ENCODE peak calls at places on chromosomes 16 and 17, in four cellular contexts. One of them, this sample, is unnamed. For H3K4me1, the result is how much of the 10 kb centered on the place peaks cover.

GRCh38 chr16:86569843-86570447 is 3.3 kb downstream of the FOXC2 start:
- DNase-seq in ascending aorta: no peak
- DNase-seq in A549: no peak
- DNase-seq in ovary: no peak
- DNase-seq in this sample: no peak

GRCh38 chr17:4465786-4466185 is 32.0 kb downstream of the SPNS3 start:
- DNase-seq in ovary: no peak
- DNase-seq in ascending aorta: no peak
- DNase-seq in A549: no peak
- DNase-seq in this sample: no peak

GRCh38 chr17:151886-152859 is 14.8 kb downstream of the SCGB1C2 start:
- DNase-seq in A549: peak
- DNase-seq in ascending aorta: no peak
- DNase-seq in ovary: peak
- DNase-seq in this sample: no peak

GRCh38 chr17:82328141-82328993 is 5.2 kb downstream of the SECTM1 start:
- DNase-seq in ovary: no peak
- DNase-seq in A549: peak
- DNase-seq in ascending aorta: no peak
- DNase-seq in this sample: no peak

GRCh38 chr17:3916013-3916696 is at the start of gene P2RX1:
- DNase-seq in A549: no peak
- DNase-seq in ovary: no peak
- DNase-seq in ascending aorta: no peak
- DNase-seq in this sample: no peak

GRCh38 chr16:53821957-53822625 is 118.1 kb downstream of the FTO start:
- DNase-seq in ovary: no peak
- DNase-seq in ascending aorta: no peak
- DNase-seq in A549: peak
- DNase-seq in this sample: peak

GRCh38 chr16:46688657-46689491 is at the start of gene VPS35:
- DNase-seq in A549: peak
- DNase-seq in ascending aorta: peak
- DNase-seq in ovary: peak
- DNase-seq in this sample: peak

GRCh38 chr17:69286257-69286656 is 40.7 kb downstream of the ABCA5 start:
- DNase-seq in A549: no peak
- DNase-seq in ascending aorta: no peak
- DNase-seq in ovary: no peak
- DNase-seq in this sample: no peak

GRCh38 chr17:38464723-38465419 is 36.6 kb downstream of the ARHGAP23 start:
- DNase-seq in ovary: peak
- DNase-seq in ascending aorta: peak
- DNase-seq in A549: peak
- DNase-seq in this sample: no peak

GRCh38 chr17:73011016-73011486 is 81.4 kb downstream of the SLC39A11 start:
- DNase-seq in ovary: no peak
- DNase-seq in A549: no peak
- DNase-seq in ascending aorta: no peak
- DNase-seq in this sample: no peak

GRCh38 chr17:65365209-65365608 is 196.2 kb downstream of the AXIN2 start:
- DNase-seq in A549: no peak
- DNase-seq in ascending aorta: no peak
- DNase-seq in ovary: no peak
- DNase-seq in this sample: no peak

GRCh38 chr17:76452646-76453430 is at the start of gene UBE2O:
- DNase-seq in ovary: peak
- DNase-seq in A549: peak
- DNase-seq in ascending aorta: peak
- DNase-seq in this sample: peak

GRCh38 chr16:10930755-10931093 is 11.5 kb downstream of the DEXI start:
- DNase-seq in ovary: no peak
- DNase-seq in A549: no peak
- DNase-seq in ascending aorta: no peak
- DNase-seq in this sample: no peak

GRCh38 chr16:84810518-84811273 is 9.1 kb upstream of the CRISPLD2 start:
- DNase-seq in ovary: peak
- DNase-seq in ascending aorta: no peak
- DNase-seq in A549: no peak
- DNase-seq in this sample: no peak

GRCh38 chr17:9329251-9329921 is 246.2 kb downstream of the STX8 start:
- DNase-seq in ovary: no peak
- DNase-seq in ascending aorta: no peak
- DNase-seq in A549: no peak
- DNase-seq in this sample: no peak

GRCh38 chr17:9322298-9322697 is 253.3 kb downstream of the STX8 start:
- DNase-seq in ascending aorta: no peak
- DNase-seq in A549: no peak
- DNase-seq in ovary: no peak
- DNase-seq in this sample: no peak

GRCh38 chr17:9321862-9322261 is 253.8 kb downstream of the STX8 start:
- DNase-seq in A549: no peak
- DNase-seq in ovary: no peak
- DNase-seq in ascending aorta: no peak
- DNase-seq in this sample: no peak

GRCh38 chr17:9330140-9330902 is 245.3 kb downstream of the STX8 start:
- DNase-seq in ascending aorta: no peak
- DNase-seq in A549: no peak
- DNase-seq in ovary: no peak
- DNase-seq in this sample: no peak

GRCh38 chr17:9324864-9325263 is 250.8 kb downstream of the STX8 start:
- DNase-seq in ovary: no peak
- DNase-seq in A549: peak
- DNase-seq in ascending aorta: no peak
- DNase-seq in this sample: no peak
- TF ChIP-seq CTCF in ovary: no peak
- TF ChIP-seq CTCF in A549: no peak
- TF ChIP-seq CTCF in ascending aorta: no peak
- TF ChIP-seq CTCF in this sample: no peak

GRCh38 chr17:36133629-36134259 is 30.1 kb downstream of the CCL4 start:
- DNase-seq in ascending aorta: no peak
- DNase-seq in ovary: no peak
- DNase-seq in A549: peak
- DNase-seq in this sample: peak
- H3K4me1 ChIP-seq in ascending aorta: under half
- H3K4me1 ChIP-seq in ovary: under half
- H3K4me1 ChIP-seq in A549: under half
- H3K4me1 ChIP-seq in this sample: under half

DNA sequence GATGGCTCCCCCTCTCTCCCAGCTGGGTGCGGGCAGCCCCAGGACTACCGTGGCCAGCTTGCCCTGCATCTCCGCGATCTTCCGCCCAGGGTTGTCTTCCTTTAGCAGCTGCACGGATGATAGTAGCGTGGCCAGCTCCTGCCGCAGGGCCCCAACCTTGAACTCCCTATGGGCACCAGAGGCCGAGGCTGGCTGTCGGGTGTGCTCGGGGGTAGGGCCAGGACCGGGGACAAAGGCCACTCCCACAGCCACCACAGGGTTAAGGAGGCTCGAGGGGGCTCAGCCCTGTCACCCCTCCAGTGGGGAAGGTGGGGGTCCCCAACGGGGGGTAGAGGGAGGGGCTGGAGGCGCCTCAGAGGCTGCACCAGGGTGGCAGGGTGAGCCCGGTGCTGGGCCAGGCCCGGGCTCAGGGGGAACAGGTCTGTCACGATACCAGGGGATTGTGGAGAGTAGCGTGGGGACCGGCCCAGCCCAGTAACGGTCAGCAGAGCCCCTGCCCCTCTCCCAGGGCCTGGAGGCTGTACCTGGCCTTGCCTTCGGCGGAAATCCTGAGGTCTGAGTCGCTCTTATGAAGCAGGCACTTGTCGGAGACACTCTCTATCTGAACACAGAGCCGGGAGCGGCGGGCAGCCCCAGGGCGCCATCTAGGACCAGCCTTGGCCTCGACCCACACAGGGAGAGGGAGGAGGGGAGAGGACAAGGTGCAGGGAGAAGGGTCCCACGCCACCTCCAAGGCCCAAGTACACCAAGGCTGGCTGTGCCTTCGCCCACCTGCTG is 5.2 kb downstream of the PERCC1 start:
- DNase-seq in A549: no peak
- DNase-seq in ascending aorta: no peak
- DNase-seq in ovary: no peak
- DNase-seq in this sample: no peak
- TF ChIP-seq CTCF in A549: no peak
- TF ChIP-seq CTCF in ascending aorta: no peak
- TF ChIP-seq CTCF in ovary: no peak
- TF ChIP-seq CTCF in this sample: no peak

GRCh38 chr17:40112718-40113109 is 9.1 kb upstream of the MSL1 start:
- DNase-seq in ovary: peak
- DNase-seq in A549: no peak
- DNase-seq in ascending aorta: no peak
- DNase-seq in this sample: no peak
- H3K4me1 ChIP-seq in ovary: under half
- H3K4me1 ChIP-seq in A549: half or more
- H3K4me1 ChIP-seq in ascending aorta: under half
- H3K4me1 ChIP-seq in this sample: under half

This sample was measured in cardiac muscle cell.